ENCODE peak calls at places on chromosomes 2 and 18, in ten cellular contexts. One of them, this sample, is unnamed.

GRCh38 chr18:58213931-58214431 is 170.0 kb downstream of the NEDD4L start:
- DNase-seq in heart left ventricle: no peak
- DNase-seq in iris pigment epithelial cell: no peak
- DNase-seq in activated gamma-delta T cell treated with Interleukin-2 at 50 U/mL for 16 hours: no peak
- DNase-seq in NAMALWA: no peak
- DNase-seq in endothelial cell: no peak
- DNase-seq in stimulated activated CD4-positive, alpha-beta T cell treated with anti-CD3 and anti-CD28 coated beads, Interleukin-1b, Interleukin-23, amount 100 ng/mL, for 1 hour: no peak
- DNase-seq in kidney glomerular epithelial cell: peak; percentile 78
- DNase-seq in adipocyte: no peak
- DNase-seq in non-pigmented ciliary epithelial cell: no peak
- DNase-seq in this sample: no peak

GRCh38 chr18:74529811-74530583 is 4.3 kb upstream of the CNDP1 start:
- DNase-seq in heart left ventricle: no peak
- DNase-seq in iris pigment epithelial cell: no peak
- DNase-seq in activated gamma-delta T cell treated with Interleukin-2 at 50 U/mL for 16 hours: no peak
- DNase-seq in NAMALWA: no peak
- DNase-seq in endothelial cell: no peak
- DNase-seq in stimulated activated CD4-positive, alpha-beta T cell treated with anti-CD3 and anti-CD28 coated beads, Interleukin-1b, Interleukin-23, amount 100 ng/mL, for 1 hour: no peak
- DNase-seq in kidney glomerular epithelial cell: no peak
- DNase-seq in adipocyte: no peak
- DNase-seq in non-pigmented ciliary epithelial cell: no peak
- DNase-seq in this sample: no peak

GRCh38 chr2:105950521-105951389 is 206.0 kb downstream of the NCK2 start:
- DNase-seq in heart left ventricle: no peak
- DNase-seq in iris pigment epithelial cell: no peak
- DNase-seq in activated gamma-delta T cell treated with Interleukin-2 at 50 U/mL for 16 hours: no peak
- DNase-seq in NAMALWA: no peak
- DNase-seq in endothelial cell: no peak
- DNase-seq in stimulated activated CD4-positive, alpha-beta T cell treated with anti-CD3 and anti-CD28 coated beads, Interleukin-1b, Interleukin-23, amount 100 ng/mL, for 1 hour: no peak
- DNase-seq in kidney glomerular epithelial cell: no peak
- DNase-seq in adipocyte: no peak
- DNase-seq in non-pigmented ciliary epithelial cell: no peak
- DNase-seq in this sample: no peak

GRCh38 chr2:109516445-109517117 is 97.2 kb downstream of the SEPTIN10 start:
- DNase-seq in heart left ventricle: no peak
- DNase-seq in iris pigment epithelial cell: peak; percentile 51
- DNase-seq in activated gamma-delta T cell treated with Interleukin-2 at 50 U/mL for 16 hours: no peak
- DNase-seq in NAMALWA: peak; percentile 46
- DNase-seq in endothelial cell: peak; percentile 86
- DNase-seq in stimulated activated CD4-positive, alpha-beta T cell treated with anti-CD3 and anti-CD28 coated beads, Interleukin-1b, Interleukin-23, amount 100 ng/mL, for 1 hour: no peak
- DNase-seq in kidney glomerular epithelial cell: no peak
- DNase-seq in adipocyte: no peak
- DNase-seq in non-pigmented ciliary epithelial cell: no peak
- DNase-seq in this sample: peak; percentile 75

GRCh38 chr2:80145499-80145898 is 159.1 kb downstream of the LRRTM1 start:
- DNase-seq in heart left ventricle: no peak
- DNase-seq in iris pigment epithelial cell: no peak
- DNase-seq in activated gamma-delta T cell treated with Interleukin-2 at 50 U/mL for 16 hours: no peak
- DNase-seq in NAMALWA: no peak
- DNase-seq in endothelial cell: no peak
- DNase-seq in stimulated activated CD4-positive, alpha-beta T cell treated with anti-CD3 and anti-CD28 coated beads, Interleukin-1b, Interleukin-23, amount 100 ng/mL, for 1 hour: no peak
- DNase-seq in kidney glomerular epithelial cell: no peak
- DNase-seq in adipocyte: no peak
- DNase-seq in non-pigmented ciliary epithelial cell: no peak
- DNase-seq in this sample: no peak

GRCh38 chr2:70461981-70462876 is 91.4 kb downstream of the TGFA start:
- DNase-seq in heart left ventricle: no peak
- DNase-seq in iris pigment epithelial cell: no peak
- DNase-seq in activated gamma-delta T cell treated with Interleukin-2 at 50 U/mL for 16 hours: no peak
- DNase-seq in NAMALWA: no peak
- DNase-seq in endothelial cell: no peak
- DNase-seq in stimulated activated CD4-positive, alpha-beta T cell treated with anti-CD3 and anti-CD28 coated beads, Interleukin-1b, Interleukin-23, amount 100 ng/mL, for 1 hour: no peak
- DNase-seq in kidney glomerular epithelial cell: no peak
- DNase-seq in adipocyte: no peak
- DNase-seq in non-pigmented ciliary epithelial cell: no peak
- DNase-seq in this sample: no peak

GRCh38 chr18:50395093-50395492 is 20.2 kb downstream of the SKA1 start:
- DNase-seq in heart left ventricle: no peak
- DNase-seq in iris pigment epithelial cell: no peak
- DNase-seq in activated gamma-delta T cell treated with Interleukin-2 at 50 U/mL for 16 hours: no peak
- DNase-seq in NAMALWA: no peak
- DNase-seq in endothelial cell: no peak
- DNase-seq in stimulated activated CD4-positive, alpha-beta T cell treated with anti-CD3 and anti-CD28 coated beads, Interleukin-1b, Interleukin-23, amount 100 ng/mL, for 1 hour: no peak
- DNase-seq in kidney glomerular epithelial cell: no peak
- DNase-seq in adipocyte: no peak
- DNase-seq in non-pigmented ciliary epithelial cell: no peak
- DNase-seq in this sample: no peak

GRCh38 chr2:113202305-113203216 is 28.8 kb downstream of the PSD4 start:
- DNase-seq in heart left ventricle: no peak
- DNase-seq in iris pigment epithelial cell: no peak
- DNase-seq in activated gamma-delta T cell treated with Interleukin-2 at 50 U/mL for 16 hours: no peak
- DNase-seq in NAMALWA: no peak
- DNase-seq in endothelial cell: no peak
- DNase-seq in stimulated activated CD4-positive, alpha-beta T cell treated with anti-CD3 and anti-CD28 coated beads, Interleukin-1b, Interleukin-23, amount 100 ng/mL, for 1 hour: no peak
- DNase-seq in kidney glomerular epithelial cell: peak; percentile 93
- DNase-seq in adipocyte: no peak
- DNase-seq in non-pigmented ciliary epithelial cell: no peak
- DNase-seq in this sample: no peak

GRCh38 chr2:107174126-107174525 is 288.2 kb upstream of the ST6GAL2 start:
- DNase-seq in heart left ventricle: no peak
- DNase-seq in iris pigment epithelial cell: peak; percentile 1
- DNase-seq in activated gamma-delta T cell treated with Interleukin-2 at 50 U/mL for 16 hours: no peak
- DNase-seq in NAMALWA: no peak
- DNase-seq in endothelial cell: no peak
- DNase-seq in stimulated activated CD4-positive, alpha-beta T cell treated with anti-CD3 and anti-CD28 coated beads, Interleukin-1b, Interleukin-23, amount 100 ng/mL, for 1 hour: no peak
- DNase-seq in kidney glomerular epithelial cell: peak; percentile 41
- DNase-seq in adipocyte: peak; percentile 48
- DNase-seq in non-pigmented ciliary epithelial cell: no peak
- DNase-seq in this sample: no peak

This sample was measured in neural crest cell.